ENCODE peak calls at places on chromosomes 1 and 21, in four cellular contexts. P is CD8-positive, alpha-beta T cell; D is CD4-positive, alpha-beta memory T cell; L is OCI-LY7. O is an unnamed sample.

GRCh38 chr1:99365545-99365944 is 101.3 kb downstream of the PLPPR4 start:
- DNase-seq in P (no peak), D (no peak), L (no peak), O (no peak)

GRCh38 chr1:215749423-215749822 is 182.3 kb downstream of the KCTD3 start:
- DNase-seq in P (no peak), D (no peak), L (no peak), O (no peak)

GRCh38 chr1:204377800-204378608 is 18.3 kb upstream of the PLEKHA6 start:
- DNase-seq in P (peak), D (peak), L (no peak), O (no peak)

GRCh38 chr21:20459838-20460237 is 538.4 kb upstream of the NCAM2 start:
- DNase-seq in P (no peak), D (no peak), L (no peak), O (no peak)

GRCh38 chr1:107009286-107009685 is 47.2 kb upstream of the PRMT6 start:
- DNase-seq in P (no peak), D (no peak), L (no peak), O (no peak)

GRCh38 chr1:169119405-169119804 is 12.9 kb downstream of the ATP1B1 start:
- DNase-seq in P (no peak), D (no peak), L (no peak), O (no peak)

GRCh38 chr1:62689524-62689923 is 1.3 kb upstream of the DOCK7 start:
- DNase-seq in P (no peak), D (no peak), L (no peak), O (no peak)

GRCh38 chr1:167705250-167705649 is 16.5 kb upstream of the MPZL1 start:
- DNase-seq in P (no peak), D (no peak), L (no peak), O (no peak)

GRCh38 chr1:219278288-219278687 is 104.6 kb downstream of the LYPLAL1 start:
- DNase-seq in P (no peak), D (no peak), L (no peak), O (no peak)

GRCh38 chr1:248914982-248915381 is 8.9 kb downstream of the PGBD2 start:
- DNase-seq in P (no peak), D (no peak), L (no peak), O (no peak)

GRCh38 chr1:15714438-15715136 is 21.5 kb upstream of the SLC25A34 start:
- DNase-seq in P (no peak), D (no peak), L (no peak), O (no peak)

GRCh38 chr1:35557118-35557610 is at the start of gene KIAA0319L:
- DNase-seq in P (no peak), D (no peak), L (no peak), O (peak)

GRCh38 chr1:154502066-154502741 is at the start of the genes SHE and TDRD10:
- DNase-seq in P (no peak), D (no peak), L (no peak), O (no peak)

GRCh38 chr1:181483561-181484291 is 409 bp downstream of the CACNA1E start:
- DNase-seq in P (no peak), D (no peak), L (no peak), O (no peak)

GRCh38 chr1:31639543-31639942 is 5.1 kb downstream of the PEF1 start:
- DNase-seq in P (no peak), D (no peak), L (no peak), O (no peak)

GRCh38 chr1:235946570-235946981 is 79.9 kb upstream of the LYST start:
- DNase-seq in P (no peak), D (no peak), L (peak), O (no peak)

GRCh38 chr1:64038965-64039926 is 164.2 kb upstream of the UBE2U start:
- DNase-seq in P (no peak), D (no peak), L (no peak), O (no peak)

GRCh38 chr1:9028921-9029715 is 2.9 kb upstream of the SLC2A7 start:
- DNase-seq in P (no peak), D (no peak), L (no peak), O (no peak)

GRCh38 chr1:67429011-67429527 is 1.1 kb downstream of the SERBP1 start:
- DNase-seq in P (peak), D (peak), L (peak), O (no peak)

DNA sequence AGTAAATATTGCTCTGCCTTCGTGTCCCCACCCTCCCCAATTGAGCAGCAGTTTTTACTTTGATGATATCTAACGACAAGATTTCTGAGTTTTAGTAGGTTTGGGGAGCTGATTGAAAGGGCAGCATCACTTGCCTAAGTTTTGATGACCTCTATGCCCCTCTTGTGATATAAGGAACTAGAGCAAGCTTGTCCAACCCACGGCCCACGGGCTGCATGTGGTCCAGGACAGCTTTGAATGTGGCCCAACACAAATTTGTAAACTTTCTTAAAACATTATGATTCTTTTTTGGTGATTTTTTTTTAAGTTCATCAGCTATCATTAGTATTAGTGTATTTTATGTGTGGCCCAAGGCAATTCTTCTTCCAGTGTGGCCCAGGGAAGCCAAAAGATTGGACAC is 1.6 kb downstream of the CNIH4 start:
- DNase-seq in P (no peak), D (no peak), L (no peak), O (no peak)
- H3K4me3 ChIP-seq in P (peak), D (peak), L (peak), O (peak)

DNA sequence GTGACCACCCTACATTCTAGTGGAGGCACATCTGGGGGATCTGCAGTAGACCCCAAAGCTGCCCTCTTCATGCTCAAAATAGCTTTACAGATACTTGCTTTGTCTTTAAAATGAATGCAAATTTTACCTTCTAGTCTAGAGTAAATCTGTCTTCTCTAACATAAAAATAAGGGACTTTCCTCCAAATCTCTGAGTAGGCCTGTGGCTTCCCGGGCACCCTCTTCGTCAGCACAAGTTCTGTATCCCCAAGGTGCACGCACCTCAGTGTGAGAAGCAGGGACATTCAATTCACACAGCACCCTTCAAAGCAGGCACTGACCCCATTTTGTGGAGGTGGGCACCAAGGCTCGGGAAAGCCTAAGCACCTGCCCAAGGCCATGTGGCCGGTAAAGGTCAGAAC is 19.0 kb downstream of the MEF2D start:
- DNase-seq in P (no peak), D (peak), L (no peak), O (no peak)
- H3K4me3 ChIP-seq in P (no peak), D (no peak), L (peak), O (no peak)

GRCh38 chr1:170164103-170164763 is 18.5 kb downstream of the NTMT2 start:
- DNase-seq in P (no peak), D (no peak), L (no peak), O (no peak)

GRCh38 chr1:170162385-170163226 is 16.8 kb downstream of the NTMT2 start:
- DNase-seq in P (no peak), D (no peak), L (no peak), O (no peak)

GRCh38 chr1:170166518-170167180 is 20.9 kb downstream of the NTMT2 start:
- DNase-seq in P (no peak), D (no peak), L (no peak), O (no peak)

DNA sequence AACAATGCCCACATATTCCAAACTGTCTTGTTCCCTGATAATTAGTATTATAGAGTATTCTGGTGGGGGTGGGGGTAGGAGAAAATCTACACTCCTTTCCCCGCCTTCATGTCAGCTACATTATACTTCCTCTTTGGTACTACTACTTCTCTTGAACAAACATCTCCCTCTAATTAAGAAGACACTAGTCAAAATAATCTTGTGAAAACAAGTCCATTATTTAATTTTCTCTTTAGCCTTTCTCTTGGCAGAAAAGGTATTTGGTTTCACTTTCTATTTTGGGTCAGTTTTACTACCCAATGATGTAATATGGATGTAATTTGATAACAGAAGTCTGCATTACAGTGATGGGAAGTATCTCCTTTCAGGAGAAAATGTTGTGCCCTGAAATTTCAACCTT is 22.5 kb downstream of the NTMT2 start:
- DNase-seq in P (no peak), D (no peak), L (no peak), O (no peak)
- H3K4me3 ChIP-seq in P (no peak), D (no peak), L (no peak), O (no peak)

DNA sequence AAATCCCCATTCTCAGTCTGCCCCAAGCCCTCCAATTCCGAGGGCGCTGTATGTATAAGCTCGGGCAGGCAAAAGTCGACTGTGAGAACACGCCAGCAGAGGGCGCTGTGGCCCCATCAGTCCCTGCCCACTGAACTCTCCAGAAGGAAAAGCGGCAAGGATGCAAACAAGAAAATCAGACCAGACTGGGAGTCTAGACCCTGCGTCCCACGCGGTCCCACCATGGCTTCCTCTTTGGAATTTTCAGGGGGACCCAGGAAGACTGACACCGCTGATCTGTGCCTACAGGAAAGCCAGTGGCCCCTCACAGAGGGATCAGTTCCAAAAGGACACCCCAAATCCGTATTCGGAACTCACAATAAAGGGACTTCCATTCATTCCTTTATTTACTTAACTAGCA is 19.5 kb downstream of the TEX35 start:
- DNase-seq in P (peak), D (peak), L (peak), O (peak)
- H3K4me3 ChIP-seq in P (no peak), D (no peak), L (no peak), O (no peak)

DNA sequence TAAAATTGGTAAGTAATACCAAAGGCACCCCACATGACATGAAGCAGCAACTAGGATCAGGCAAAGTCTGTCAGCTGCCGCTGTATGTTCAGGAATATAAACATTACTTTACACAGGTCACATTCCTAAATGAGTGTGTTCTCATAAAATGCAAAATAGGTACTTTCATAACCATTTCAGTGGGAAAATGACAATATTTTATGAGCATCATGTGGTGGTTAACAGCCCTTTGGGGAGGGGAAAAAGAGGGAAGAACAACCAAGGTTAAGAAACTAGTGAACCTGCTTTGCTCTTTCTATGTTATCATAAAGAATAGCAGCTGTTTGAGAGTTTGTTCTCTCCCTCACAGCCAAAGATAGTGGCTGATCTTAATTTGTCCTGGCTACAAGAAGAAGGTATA is 105.4 kb upstream of the LBR start:
- DNase-seq in P (no peak), D (no peak), L (no peak), O (no peak)
- H3K4me3 ChIP-seq in P (no peak), D (no peak), L (no peak), O (no peak)

GRCh38 chr1:13589403-13589802 is 5.8 kb downstream of the PDPN start:
- DNase-seq in P (no peak), D (no peak), L (no peak), O (no peak)
- H3K4me3 ChIP-seq in P (no peak), D (no peak), L (no peak), O (no peak)

GRCh38 chr1:208242186-208242585 is 2.0 kb downstream of the PLXNA2 start:
- DNase-seq in P (no peak), D (no peak), L (no peak), O (no peak)
- H3K4me3 ChIP-seq in P (no peak), D (no peak), L (no peak), O (no peak)

GRCh38 chr1:26831059-26831458 is 4.6 kb downstream of the ZDHHC18 start:
- DNase-seq in P (no peak), D (no peak), L (no peak), O (no peak)
- H3K4me3 ChIP-seq in P (no peak), D (no peak), L (no peak), O (no peak)

DNA sequence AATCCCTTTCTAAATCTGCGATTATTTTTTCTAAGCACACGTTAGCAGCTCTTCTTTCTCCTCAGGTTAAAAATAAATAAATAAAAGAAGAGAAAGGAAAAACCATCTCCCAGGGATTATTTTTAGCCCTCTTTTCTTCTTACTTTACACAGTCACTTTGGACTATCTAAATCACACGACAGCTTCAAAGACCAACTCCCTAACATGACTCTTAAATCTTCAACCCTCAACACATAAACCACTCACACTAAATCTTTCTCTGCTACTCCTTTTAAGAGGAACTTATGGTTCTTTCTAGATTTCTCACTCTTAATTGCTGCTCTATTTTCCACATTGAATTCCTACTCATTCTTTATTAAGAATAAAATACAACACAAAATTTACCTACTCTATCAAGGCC is 1095.0 kb upstream of the B3GALT2 start:
- DNase-seq in P (no peak), D (no peak), L (no peak), O (no peak)
- H3K4me3 ChIP-seq in P (no peak), D (no peak), L (peak), O (no peak)

DNA sequence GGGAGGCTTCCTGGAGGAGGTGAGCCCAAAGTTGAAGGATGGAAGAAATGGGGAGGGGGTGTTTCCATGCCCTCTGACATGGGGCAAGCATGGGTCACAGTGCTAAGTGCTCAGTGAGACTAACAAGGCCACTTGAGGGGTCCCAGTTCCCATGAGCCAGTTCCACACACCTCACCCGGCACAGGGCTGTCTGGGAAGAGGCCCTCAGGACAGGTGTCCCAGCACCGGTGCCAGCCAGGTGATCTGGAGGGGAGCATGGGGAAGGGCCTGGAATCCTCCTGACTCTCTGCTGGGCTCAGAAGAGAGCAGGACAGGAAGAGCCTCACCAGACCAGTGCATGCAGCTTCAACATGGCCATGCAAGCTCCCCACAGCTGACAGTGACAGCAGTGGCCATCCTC is 294.7 kb upstream of the VAMP3 start:
- DNase-seq in P (no peak), D (no peak), L (no peak), O (no peak)
- H3K4me3 ChIP-seq in P (no peak), D (no peak), L (no peak), O (no peak)

O was measured in Jurkat, Clone E6-1.